ENCODE peak calls at places on chromosomes 4 and X, in seven cellular contexts. E is vagina, Z is suprapubic skin, P is transverse colon, K is heart left ventricle, L is IMR-90, F is gastrocnemius medialis. H is an unnamed sample.

GRCh38 chrX:114580336-114580735 is 3.5 kb upstream of the HTR2C start:
- DNase-seq in E (no peak), Z (no peak), P (no peak), K (no peak), L (no peak), F (no peak), H (no peak)

GRCh38 chr4:128462104-128462783 is 174.6 kb upstream of the PGRMC2 start:
- DNase-seq in E (no peak), Z (no peak), P (no peak), K (no peak), L (no peak), F (no peak), H (no peak)

GRCh38 chrX:16658284-16658683 is 8.3 kb downstream of the S100G start:
- DNase-seq in E (no peak), Z (no peak), P (no peak), K (no peak), L (peak), F (no peak), H (no peak)

GRCh38 chr4:153471691-153472080 is 5.5 kb downstream of the TMEM131L start:
- DNase-seq in E (no peak), Z (no peak), P (no peak), K (no peak), L (no peak), F (no peak), H (peak)

GRCh38 chr4:151641167-151641566 is 119.6 kb downstream of the GATB start:
- DNase-seq in E (no peak), Z (no peak), P (no peak), K (no peak), L (peak), F (no peak), H (no peak)

GRCh38 chr4:169439244-169439643 is 168.5 kb upstream of the SH3RF1 start:
- DNase-seq in E (no peak), Z (no peak), P (no peak), K (no peak), L (peak), F (no peak), H (no peak)

GRCh38 chr4:138259296-138259695 is 17.1 kb upstream of the SLC7A11 start:
- DNase-seq in E (no peak), Z (no peak), P (no peak), K (no peak), L (no peak), F (no peak), H (no peak)

GRCh38 chrX:121851033-121851432 is 803.6 kb downstream of the GLUD2 start:
- DNase-seq in E (no peak), Z (no peak), P (no peak), K (no peak), L (no peak), F (no peak), H (no peak)

GRCh38 chrX:74931214-74931613 is 6.0 kb upstream of the NEXMIF start:
- DNase-seq in E (no peak), Z (no peak), P (no peak), K (no peak), L (no peak), F (no peak), H (no peak)

GRCh38 chr4:154692311-154692818 is 51.4 kb upstream of the LRAT start:
- DNase-seq in E (no peak), Z (no peak), P (no peak), K (no peak), L (no peak), F (no peak), H (no peak)

GRCh38 chr4:21367567-21367966 is 581.0 kb downstream of the KCNIP4 start:
- DNase-seq in E (no peak), Z (no peak), P (no peak), K (no peak), L (no peak), F (no peak), H (no peak)

GRCh38 chrX:110156167-110156754 is 153.3 kb downstream of the TMEM164 start:
- DNase-seq in E (no peak), Z (no peak), P (no peak), K (no peak), L (no peak), F (no peak), H (no peak)

GRCh38 chrX:68915778-68916177 is 87.0 kb downstream of the EFNB1 start:
- DNase-seq in E (no peak), Z (no peak), P (no peak), K (no peak), L (no peak), F (no peak), H (no peak)

GRCh38 chrX:9291666-9292065 is 173.2 kb upstream of the TBL1X start:
- DNase-seq in E (no peak), Z (no peak), P (no peak), K (no peak), L (no peak), F (no peak), H (no peak)

GRCh38 chr4:150152764-150153163 is 74.5 kb downstream of the DCLK2 start:
- DNase-seq in E (no peak), Z (no peak), P (no peak), K (no peak), L (peak), F (no peak), H (no peak)

GRCh38 chr4:149120331-149121014 is 678.3 kb upstream of the NR3C2 start:
- DNase-seq in E (no peak), Z (no peak), P (no peak), K (no peak), L (peak), F (no peak), H (no peak)

GRCh38 chr4:173482330-173482931 is 47.6 kb downstream of the HAND2 start:
- DNase-seq in E (no peak), Z (no peak), P (no peak), K (no peak), L (no peak), F (no peak), H (no peak)

DNA sequence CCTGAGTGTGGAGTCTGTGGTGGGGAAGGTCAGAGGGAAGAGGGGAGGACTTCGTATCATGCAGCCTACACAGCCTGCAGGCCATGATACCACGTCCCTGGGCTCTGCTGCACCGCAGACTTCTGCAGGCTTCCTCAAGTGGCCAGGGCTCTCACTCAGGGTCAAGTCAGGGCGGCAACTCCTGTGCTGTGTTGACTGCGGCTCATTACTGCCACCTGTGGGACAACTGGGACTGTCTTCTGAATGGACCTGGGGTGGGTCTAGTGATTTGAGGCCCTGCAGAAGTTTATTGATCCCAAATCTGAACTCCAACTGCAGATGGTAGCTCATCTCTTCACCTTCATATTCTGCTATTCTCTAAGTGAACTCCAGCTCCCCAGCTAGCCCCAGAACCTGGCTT is 167.1 kb downstream of the NSUN7 start:
- DNase-seq in E (no peak), Z (no peak), P (peak), K (peak), L (no peak), F (no peak), H (no peak)
- TF ChIP-seq CTCF in E (no peak), Z (peak), P (no peak), K (no peak), L (peak), F (peak), H (peak)

GRCh38 chr4:2929469-2929868 is 33.7 kb downstream of the NOP14 start:
- DNase-seq in E (no peak), Z (peak), P (no peak), K (no peak), L (no peak), F (no peak), H (no peak)
- TF ChIP-seq POLR2A in E (no peak), Z (no peak), P (no peak), K (no peak), L (no peak), F (no peak), H (no peak)

DNA sequence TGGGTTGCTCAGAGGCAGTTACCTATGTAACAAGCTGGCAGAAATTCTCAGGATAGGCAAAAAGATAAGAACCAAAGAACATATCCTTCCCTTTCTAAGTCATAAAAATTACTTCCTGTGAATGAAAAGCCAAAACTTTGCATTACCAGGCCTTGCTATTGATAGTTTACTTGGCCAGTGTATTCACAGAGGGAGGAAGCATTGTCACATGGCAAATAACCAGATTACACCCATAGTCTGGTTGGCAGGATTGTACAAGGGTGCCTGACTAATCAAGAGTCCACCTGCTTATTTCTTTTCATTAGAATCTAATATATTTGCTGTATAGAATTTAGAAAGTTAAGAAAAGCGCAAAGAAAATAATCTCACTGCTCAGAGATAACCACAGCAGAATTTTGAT is 14.1 kb downstream of the XIAP start:
- DNase-seq in E (no peak), Z (no peak), P (no peak), K (no peak), L (no peak), F (no peak), H (no peak)
- H3K27ac ChIP-seq in E (no peak), Z (no peak), P (no peak), K (no peak), L (no peak), F (peak), H (no peak)

GRCh38 chrX:92232182-92232581 is 453.0 kb downstream of the PCDH11X start:
- DNase-seq in E (no peak), Z (no peak), P (no peak), K (no peak), L (peak), F (no peak), H (no peak)
- TF ChIP-seq CTCF in E (no peak), Z (peak), P (peak), K (no peak), L (peak), F (no peak), H (no peak)

DNA sequence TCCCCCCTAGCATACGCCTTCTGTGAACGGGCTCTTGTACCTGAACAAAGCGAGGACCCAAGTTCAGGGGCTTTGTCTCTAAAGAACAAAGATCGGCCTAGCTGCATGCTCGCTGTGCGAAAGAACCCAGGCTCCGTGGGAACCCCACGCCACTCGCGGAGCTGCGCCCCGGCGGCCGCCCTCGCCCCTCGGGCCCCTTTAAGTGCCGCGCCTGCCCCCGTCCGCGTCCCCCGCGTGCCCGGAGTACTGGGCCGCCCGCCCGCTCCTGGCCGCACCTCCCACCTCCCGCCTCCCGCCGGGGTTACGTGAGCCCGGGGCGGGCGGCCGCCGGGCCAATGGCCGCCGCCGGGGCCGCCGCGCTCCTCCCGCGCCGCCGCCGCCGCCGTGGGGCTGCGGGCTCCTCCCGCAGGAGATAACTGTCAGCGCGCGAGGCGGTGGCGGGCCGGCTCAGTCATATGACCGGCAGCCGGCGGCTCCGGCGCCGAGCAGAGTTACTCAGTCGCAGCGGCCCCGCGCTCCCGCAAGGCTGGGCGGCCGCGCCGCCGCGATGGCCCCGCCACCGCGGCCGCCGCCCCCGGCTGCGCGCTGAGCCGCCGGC is at the start of gene FNIP2:
- DNase-seq in E (no peak), Z (peak), P (peak), K (peak), L (peak), F (peak), H (peak)
- TF ChIP-seq POLR2A in E (no peak), Z (no peak), P (peak), K (no peak), L (peak), F (peak), H (no peak)

GRCh38 chrX:154785711-154786110 is 19.6 kb downstream of the MPP1 start:
- DNase-seq in E (no peak), Z (no peak), P (no peak), K (no peak), L (no peak), F (no peak), H (no peak)
- H3K27ac ChIP-seq in E (no peak), Z (no peak), P (no peak), K (no peak), L (no peak), F (no peak), H (no peak)

H was measured in esophagus squamous epithelium.